ENCODE peak calls at places on chromosomes 1 and 21, in nine cellular contexts. One of them, this sample, is unnamed.

GRCh38 chr1:158037876-158038359 is 44.5 kb downstream of the KIRREL1 start:
- DNase-seq in H9: no peak
- DNase-seq in stimulated activated naive CD8-positive, alpha-beta T cell treated with anti-CD3 and anti-CD28 coated beads, Interleukin-15, Interleukin-2, amounts not matched to agents 100 U/mL and 50 U/mL, for 24 hours: no peak
- DNase-seq in cerebellar cortex: no peak
- DNase-seq in left cardiac atrium: peak; percentile 78
- DNase-seq in NCI-H1105 treated with DMSO at 0.1 percent for 48 hours: peak; percentile 8
- DNase-seq in activated CD8-positive, alpha-beta T cell treated with anti-CD3 and anti-CD28 coated beads for 36 hours: no peak
- DNase-seq in NCI-H526 treated with DMSO at 0.1 percent for 48 hours: no peak
- DNase-seq in BJ: no peak
- DNase-seq in this sample: no peak

GRCh38 chr1:191279266-191279800 is 801.7 kb upstream of the BRINP3 start:
- DNase-seq in H9: no peak
- DNase-seq in stimulated activated naive CD8-positive, alpha-beta T cell treated with anti-CD3 and anti-CD28 coated beads, Interleukin-15, Interleukin-2, amounts not matched to agents 100 U/mL and 50 U/mL, for 24 hours: no peak
- DNase-seq in cerebellar cortex: no peak
- DNase-seq in left cardiac atrium: no peak
- DNase-seq in NCI-H1105 treated with DMSO at 0.1 percent for 48 hours: no peak
- DNase-seq in activated CD8-positive, alpha-beta T cell treated with anti-CD3 and anti-CD28 coated beads for 36 hours: no peak
- DNase-seq in NCI-H526 treated with DMSO at 0.1 percent for 48 hours: no peak
- DNase-seq in BJ: no peak
- DNase-seq in this sample: no peak

GRCh38 chr1:223244366-223245103 is 101.5 kb upstream of the TLR5 start:
- DNase-seq in H9: peak; percentile 4
- DNase-seq in stimulated activated naive CD8-positive, alpha-beta T cell treated with anti-CD3 and anti-CD28 coated beads, Interleukin-15, Interleukin-2, amounts not matched to agents 100 U/mL and 50 U/mL, for 24 hours: peak; percentile 28
- DNase-seq in cerebellar cortex: no peak
- DNase-seq in left cardiac atrium: no peak
- DNase-seq in NCI-H1105 treated with DMSO at 0.1 percent for 48 hours: no peak
- DNase-seq in activated CD8-positive, alpha-beta T cell treated with anti-CD3 and anti-CD28 coated beads for 36 hours: peak; percentile 69
- DNase-seq in NCI-H526 treated with DMSO at 0.1 percent for 48 hours: no peak
- DNase-seq in BJ: no peak
- DNase-seq in this sample: no peak

GRCh38 chr1:104855550-104855949 is 1105.9 kb downstream of the AMY1C start:
- DNase-seq in H9: peak; percentile 29
- DNase-seq in stimulated activated naive CD8-positive, alpha-beta T cell treated with anti-CD3 and anti-CD28 coated beads, Interleukin-15, Interleukin-2, amounts not matched to agents 100 U/mL and 50 U/mL, for 24 hours: no peak
- DNase-seq in cerebellar cortex: no peak
- DNase-seq in left cardiac atrium: no peak
- DNase-seq in NCI-H1105 treated with DMSO at 0.1 percent for 48 hours: no peak
- DNase-seq in activated CD8-positive, alpha-beta T cell treated with anti-CD3 and anti-CD28 coated beads for 36 hours: no peak
- DNase-seq in NCI-H526 treated with DMSO at 0.1 percent for 48 hours: no peak
- DNase-seq in BJ: no peak
- DNase-seq in this sample: no peak

GRCh38 chr1:5391725-5392124 is 600.5 kb downstream of the NPHP4 start:
- DNase-seq in H9: no peak
- DNase-seq in stimulated activated naive CD8-positive, alpha-beta T cell treated with anti-CD3 and anti-CD28 coated beads, Interleukin-15, Interleukin-2, amounts not matched to agents 100 U/mL and 50 U/mL, for 24 hours: no peak
- DNase-seq in cerebellar cortex: no peak
- DNase-seq in left cardiac atrium: no peak
- DNase-seq in NCI-H1105 treated with DMSO at 0.1 percent for 48 hours: no peak
- DNase-seq in activated CD8-positive, alpha-beta T cell treated with anti-CD3 and anti-CD28 coated beads for 36 hours: no peak
- DNase-seq in NCI-H526 treated with DMSO at 0.1 percent for 48 hours: no peak
- DNase-seq in BJ: no peak
- DNase-seq in this sample: no peak

GRCh38 chr1:7043729-7044470 is 258.6 kb downstream of the CAMTA1 start:
- DNase-seq in H9: peak; percentile 39
- DNase-seq in stimulated activated naive CD8-positive, alpha-beta T cell treated with anti-CD3 and anti-CD28 coated beads, Interleukin-15, Interleukin-2, amounts not matched to agents 100 U/mL and 50 U/mL, for 24 hours: no peak
- DNase-seq in cerebellar cortex: no peak
- DNase-seq in left cardiac atrium: no peak
- DNase-seq in NCI-H1105 treated with DMSO at 0.1 percent for 48 hours: no peak
- DNase-seq in activated CD8-positive, alpha-beta T cell treated with anti-CD3 and anti-CD28 coated beads for 36 hours: no peak
- DNase-seq in NCI-H526 treated with DMSO at 0.1 percent for 48 hours: no peak
- DNase-seq in BJ: no peak
- DNase-seq in this sample: no peak

GRCh38 chr1:55604749-55605148 is 389.6 kb upstream of the USP24 start:
- DNase-seq in H9: no peak
- DNase-seq in stimulated activated naive CD8-positive, alpha-beta T cell treated with anti-CD3 and anti-CD28 coated beads, Interleukin-15, Interleukin-2, amounts not matched to agents 100 U/mL and 50 U/mL, for 24 hours: no peak
- DNase-seq in cerebellar cortex: no peak
- DNase-seq in left cardiac atrium: no peak
- DNase-seq in NCI-H1105 treated with DMSO at 0.1 percent for 48 hours: no peak
- DNase-seq in activated CD8-positive, alpha-beta T cell treated with anti-CD3 and anti-CD28 coated beads for 36 hours: no peak
- DNase-seq in NCI-H526 treated with DMSO at 0.1 percent for 48 hours: no peak
- DNase-seq in BJ: no peak
- DNase-seq in this sample: no peak

GRCh38 chr1:205500240-205501218 is 3.9 kb upstream of the CDK18 start:
- DNase-seq in H9: no peak
- DNase-seq in stimulated activated naive CD8-positive, alpha-beta T cell treated with anti-CD3 and anti-CD28 coated beads, Interleukin-15, Interleukin-2, amounts not matched to agents 100 U/mL and 50 U/mL, for 24 hours: no peak
- DNase-seq in cerebellar cortex: no peak
- DNase-seq in left cardiac atrium: no peak
- DNase-seq in NCI-H1105 treated with DMSO at 0.1 percent for 48 hours: no peak
- DNase-seq in activated CD8-positive, alpha-beta T cell treated with anti-CD3 and anti-CD28 coated beads for 36 hours: no peak
- DNase-seq in NCI-H526 treated with DMSO at 0.1 percent for 48 hours: no peak
- DNase-seq in BJ: no peak
- DNase-seq in this sample: no peak

GRCh38 chr1:184465489-184466146 is 78.8 kb downstream of the C1orf21 start:
- DNase-seq in H9: no peak
- DNase-seq in stimulated activated naive CD8-positive, alpha-beta T cell treated with anti-CD3 and anti-CD28 coated beads, Interleukin-15, Interleukin-2, amounts not matched to agents 100 U/mL and 50 U/mL, for 24 hours: no peak
- DNase-seq in cerebellar cortex: no peak
- DNase-seq in left cardiac atrium: peak; percentile 49
- DNase-seq in NCI-H1105 treated with DMSO at 0.1 percent for 48 hours: no peak
- DNase-seq in activated CD8-positive, alpha-beta T cell treated with anti-CD3 and anti-CD28 coated beads for 36 hours: no peak
- DNase-seq in NCI-H526 treated with DMSO at 0.1 percent for 48 hours: no peak
- DNase-seq in BJ: no peak
- DNase-seq in this sample: no peak

GRCh38 chr1:215631489-215631888 is 64.4 kb downstream of the KCTD3 start:
- DNase-seq in H9: no peak
- DNase-seq in stimulated activated naive CD8-positive, alpha-beta T cell treated with anti-CD3 and anti-CD28 coated beads, Interleukin-15, Interleukin-2, amounts not matched to agents 100 U/mL and 50 U/mL, for 24 hours: no peak
- DNase-seq in cerebellar cortex: peak; percentile 21
- DNase-seq in left cardiac atrium: no peak
- DNase-seq in NCI-H1105 treated with DMSO at 0.1 percent for 48 hours: peak; percentile 65
- DNase-seq in activated CD8-positive, alpha-beta T cell treated with anti-CD3 and anti-CD28 coated beads for 36 hours: no peak
- DNase-seq in NCI-H526 treated with DMSO at 0.1 percent for 48 hours: no peak
- DNase-seq in BJ: no peak
- DNase-seq in this sample: peak; percentile 99

GRCh38 chr1:100904528-100904927 is 8.6 kb downstream of the SLC30A7 start:
- DNase-seq in H9: no peak
- DNase-seq in stimulated activated naive CD8-positive, alpha-beta T cell treated with anti-CD3 and anti-CD28 coated beads, Interleukin-15, Interleukin-2, amounts not matched to agents 100 U/mL and 50 U/mL, for 24 hours: no peak
- DNase-seq in cerebellar cortex: no peak
- DNase-seq in left cardiac atrium: no peak
- DNase-seq in NCI-H1105 treated with DMSO at 0.1 percent for 48 hours: no peak
- DNase-seq in activated CD8-positive, alpha-beta T cell treated with anti-CD3 and anti-CD28 coated beads for 36 hours: no peak
- DNase-seq in NCI-H526 treated with DMSO at 0.1 percent for 48 hours: no peak
- DNase-seq in BJ: no peak
- DNase-seq in this sample: no peak

GRCh38 chr1:217660353-217661062 is 29.4 kb downstream of the SPATA17 start:
- DNase-seq in H9: no peak
- DNase-seq in stimulated activated naive CD8-positive, alpha-beta T cell treated with anti-CD3 and anti-CD28 coated beads, Interleukin-15, Interleukin-2, amounts not matched to agents 100 U/mL and 50 U/mL, for 24 hours: no peak
- DNase-seq in cerebellar cortex: peak; percentile 14
- DNase-seq in left cardiac atrium: no peak
- DNase-seq in NCI-H1105 treated with DMSO at 0.1 percent for 48 hours: no peak
- DNase-seq in activated CD8-positive, alpha-beta T cell treated with anti-CD3 and anti-CD28 coated beads for 36 hours: peak; percentile 6
- DNase-seq in NCI-H526 treated with DMSO at 0.1 percent for 48 hours: no peak
- DNase-seq in BJ: peak; percentile 63
- DNase-seq in this sample: peak; percentile 1

GRCh38 chr1:97943354-97943753 is 22.5 kb upstream of the DPYD start:
- DNase-seq in H9: no peak
- DNase-seq in stimulated activated naive CD8-positive, alpha-beta T cell treated with anti-CD3 and anti-CD28 coated beads, Interleukin-15, Interleukin-2, amounts not matched to agents 100 U/mL and 50 U/mL, for 24 hours: no peak
- DNase-seq in cerebellar cortex: no peak
- DNase-seq in left cardiac atrium: no peak
- DNase-seq in NCI-H1105 treated with DMSO at 0.1 percent for 48 hours: no peak
- DNase-seq in activated CD8-positive, alpha-beta T cell treated with anti-CD3 and anti-CD28 coated beads for 36 hours: no peak
- DNase-seq in NCI-H526 treated with DMSO at 0.1 percent for 48 hours: no peak
- DNase-seq in BJ: peak; percentile 65
- DNase-seq in this sample: no peak

GRCh38 chr1:198030682-198031081 is 113.5 kb downstream of the LHX9 start:
- DNase-seq in H9: no peak
- DNase-seq in stimulated activated naive CD8-positive, alpha-beta T cell treated with anti-CD3 and anti-CD28 coated beads, Interleukin-15, Interleukin-2, amounts not matched to agents 100 U/mL and 50 U/mL, for 24 hours: no peak
- DNase-seq in cerebellar cortex: no peak
- DNase-seq in left cardiac atrium: no peak
- DNase-seq in NCI-H1105 treated with DMSO at 0.1 percent for 48 hours: no peak
- DNase-seq in activated CD8-positive, alpha-beta T cell treated with anti-CD3 and anti-CD28 coated beads for 36 hours: no peak
- DNase-seq in NCI-H526 treated with DMSO at 0.1 percent for 48 hours: no peak
- DNase-seq in BJ: peak; percentile 48
- DNase-seq in this sample: no peak

GRCh38 chr1:2921970-2922686 is 99.1 kb upstream of the ACTRT2 start:
- DNase-seq in H9: no peak
- DNase-seq in stimulated activated naive CD8-positive, alpha-beta T cell treated with anti-CD3 and anti-CD28 coated beads, Interleukin-15, Interleukin-2, amounts not matched to agents 100 U/mL and 50 U/mL, for 24 hours: peak; percentile 51
- DNase-seq in cerebellar cortex: no peak
- DNase-seq in left cardiac atrium: no peak
- DNase-seq in NCI-H1105 treated with DMSO at 0.1 percent for 48 hours: no peak
- DNase-seq in activated CD8-positive, alpha-beta T cell treated with anti-CD3 and anti-CD28 coated beads for 36 hours: peak; percentile 34
- DNase-seq in NCI-H526 treated with DMSO at 0.1 percent for 48 hours: no peak
- DNase-seq in BJ: no peak
- DNase-seq in this sample: no peak

GRCh38 chr21:36533468-36533848 is 53.5 kb upstream of the CLDN14 start:
- DNase-seq in H9: no peak
- DNase-seq in stimulated activated naive CD8-positive, alpha-beta T cell treated with anti-CD3 and anti-CD28 coated beads, Interleukin-15, Interleukin-2, amounts not matched to agents 100 U/mL and 50 U/mL, for 24 hours: no peak
- DNase-seq in cerebellar cortex: no peak
- DNase-seq in left cardiac atrium: no peak
- DNase-seq in NCI-H1105 treated with DMSO at 0.1 percent for 48 hours: no peak
- DNase-seq in activated CD8-positive, alpha-beta T cell treated with anti-CD3 and anti-CD28 coated beads for 36 hours: no peak
- DNase-seq in NCI-H526 treated with DMSO at 0.1 percent for 48 hours: no peak
- DNase-seq in BJ: no peak
- DNase-seq in this sample: no peak

GRCh38 chr1:91596474-91596873 is 95.8 kb downstream of the CDC7 start:
- DNase-seq in H9: no peak
- DNase-seq in stimulated activated naive CD8-positive, alpha-beta T cell treated with anti-CD3 and anti-CD28 coated beads, Interleukin-15, Interleukin-2, amounts not matched to agents 100 U/mL and 50 U/mL, for 24 hours: no peak
- DNase-seq in cerebellar cortex: no peak
- DNase-seq in left cardiac atrium: no peak
- DNase-seq in NCI-H1105 treated with DMSO at 0.1 percent for 48 hours: no peak
- DNase-seq in activated CD8-positive, alpha-beta T cell treated with anti-CD3 and anti-CD28 coated beads for 36 hours: no peak
- DNase-seq in NCI-H526 treated with DMSO at 0.1 percent for 48 hours: no peak
- DNase-seq in BJ: no peak
- DNase-seq in this sample: no peak

This sample was measured in NCI-H345.